ENCODE peak calls at places on chromosomes 5 and 9, in six cellular contexts. Q is stomach, H is transverse colon, I is prostate gland, X is esophagus squamous epithelium, B is right lobe of liver. P is an unnamed sample.
A peak's percentile ranks its signal among the peaks of the same experiment; 100 is the strongest.

GRCh38 chr9:127050581-127050980 is 71.9 kb downstream of the ANGPTL2 start:
- DNase-seq in I (no peak), H (no peak), X (no peak), B (no peak), Q (no peak), P (no peak)

GRCh38 chr9:91924090-91924489 is 25.9 kb downstream of the ROR2 start:
- DNase-seq in X (no peak), I (no peak), Q (no peak), H (no peak), B (no peak), P (no peak)

GRCh38 chr9:98795970-98796363 is 388 bp downstream of the ANKS6 start:
- DNase-seq in H (no peak), B (no peak), I (no peak), X (no peak), Q (peak; percentile 46), P (no peak)

GRCh38 chr5:132491368-132492364 is 1.1 kb upstream of the IRF1 start:
- DNase-seq in I (no peak), Q (peak; percentile 27), X (no peak), B (peak; percentile 49), H (peak; percentile 48), P (no peak)

GRCh38 chr5:135688385-135688784 is 109.6 kb upstream of the CXCL14 start:
- DNase-seq in X (no peak), Q (no peak), I (no peak), H (no peak), B (no peak), P (no peak)

GRCh38 chr5:34459908-34460307 is 196.2 kb upstream of the RAI14 start:
- DNase-seq in H (no peak), I (no peak), X (no peak), B (no peak), Q (no peak), P (no peak)

GRCh38 chr5:71653119-71653518 is 66.0 kb upstream of the CARTPT start:
- DNase-seq in Q (no peak), B (no peak), I (peak; percentile 32), H (no peak), X (no peak), P (no peak)

GRCh38 chr5:52007230-52007858 is 624.1 kb downstream of the ISL1 start:
- DNase-seq in H (no peak), X (no peak), B (peak; percentile 49), Q (no peak), I (peak; percentile 13), P (no peak)

GRCh38 chr5:172496671-172497371 is 42.5 kb upstream of the SH3PXD2B start:
- DNase-seq in X (no peak), I (peak; percentile 1), H (no peak), Q (no peak), B (peak; percentile 35), P (peak; percentile 84)

GRCh38 chr5:124053340-124053739 is 541.4 kb downstream of the CSNK1G3 start:
- DNase-seq in B (no peak), X (no peak), H (no peak), I (no peak), Q (no peak), P (no peak)

GRCh38 chr5:54480296-54480695 is 24.8 kb downstream of the HSPB3 start:
- DNase-seq in H (no peak), I (no peak), X (no peak), Q (no peak), B (no peak), P (no peak)

GRCh38 chr5:150590979-150591411 is 49.5 kb upstream of the SYNPO start:
- DNase-seq in X (no peak), Q (no peak), I (no peak), H (no peak), B (no peak), P (peak; percentile 86)

GRCh38 chr9:33044677-33045282 is 19.7 kb downstream of the DNAJA1 start:
- DNase-seq in H (peak; percentile 48), I (peak; percentile 34), X (no peak), Q (peak; percentile 39), B (peak; percentile 71), P (peak; percentile 16)

GRCh38 chr5:99866740-99867139 is 668.4 kb upstream of the FAM174A start:
- DNase-seq in Q (no peak), X (no peak), B (no peak), H (no peak), I (no peak), P (no peak)

GRCh38 chr9:83535736-83536135 is 2.5 kb downstream of the FRMD3 start:
- DNase-seq in I (no peak), Q (no peak), X (no peak), H (no peak), B (no peak), P (no peak)

GRCh38 chr9:83536332-83536731 is 1.9 kb downstream of the FRMD3 start:
- DNase-seq in Q (no peak), I (no peak), H (no peak), X (no peak), B (no peak), P (no peak)

GRCh38 chr9:83537331-83538171 is 650 bp downstream of the FRMD3 start:
- DNase-seq in I (no peak), X (no peak), H (no peak), B (no peak), Q (no peak), P (no peak)

GRCh38 chr9:83538890-83539238 is 663 bp upstream of the FRMD3 start:
- DNase-seq in X (no peak), I (no peak), B (no peak), H (no peak), Q (no peak), P (no peak)

DNA sequence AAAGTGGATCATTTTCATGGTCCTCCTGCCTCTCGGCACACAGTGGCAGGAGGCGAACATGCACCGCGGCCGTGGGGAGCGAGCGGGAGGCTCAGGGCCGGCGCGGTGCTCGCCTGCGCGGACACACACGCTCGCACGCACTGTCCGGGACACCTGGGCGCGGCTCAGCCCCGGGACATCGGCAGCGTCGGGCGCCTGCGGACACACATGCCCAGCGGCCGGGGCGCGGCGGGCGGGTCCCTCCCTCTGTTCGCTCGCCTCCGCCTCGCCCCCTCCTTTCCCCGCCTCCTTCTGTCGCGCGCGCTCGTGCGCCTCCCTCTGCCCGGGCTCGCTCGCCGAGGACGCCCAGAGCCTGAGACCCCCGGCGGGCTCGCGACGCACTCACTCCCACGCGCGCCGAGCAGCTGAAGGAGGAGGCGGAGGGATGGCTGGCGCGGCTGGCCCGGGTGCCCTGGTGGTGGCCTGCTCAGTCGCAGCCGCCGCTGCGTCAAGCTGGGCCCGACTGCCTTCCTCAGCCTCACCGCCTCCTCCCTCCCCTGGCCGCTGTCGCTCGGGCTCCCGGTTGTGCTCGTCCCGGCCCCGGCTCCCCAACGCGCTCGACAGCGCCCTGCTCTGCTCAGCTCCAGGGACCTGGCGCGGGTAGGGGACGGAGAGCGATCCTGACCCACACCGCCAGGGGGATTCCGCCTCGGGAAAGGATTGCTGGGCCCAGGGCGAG is at the start of gene FRMD3:
- DNase-seq in Q (peak; percentile 88), I (peak; percentile 69), H (peak; percentile 75), B (peak; percentile 82), X (no peak), P (peak; percentile 90)
- TF ChIP-seq POLR2A in Q (no peak), I (no peak), H (peak; percentile 52), B (no peak), X (no peak), P (no peak)

GRCh38 chr5:139278540-139279274 is 14.8 kb upstream of the MATR3 start:
- DNase-seq in I (peak; percentile 20), B (no peak), H (no peak), X (no peak), Q (no peak), P (no peak)
- H3K4me3 ChIP-seq in I (no peak overlapping the region), B (no peak overlapping the region), H (no peak overlapping the region), X (no peak overlapping the region), Q (no peak overlapping the region), P (no peak overlapping the region)

GRCh38 chr5:10466446-10467073 is 24.9 kb downstream of the ROPN1L start:
- DNase-seq in Q (no peak), H (no peak), I (no peak), X (no peak), B (no peak), P (no peak)

GRCh38 chr5:10470669-10471068 is 29.0 kb downstream of the ROPN1L start:
- DNase-seq in X (no peak), H (no peak), B (no peak), I (no peak), Q (no peak), P (no peak)

GRCh38 chr5:10469253-10470030 is 27.8 kb downstream of the ROPN1L start:
- DNase-seq in H (no peak), I (no peak), X (no peak), B (no peak), Q (no peak), P (no peak)

GRCh38 chr5:10467281-10468198 is 25.9 kb downstream of the ROPN1L start:
- DNase-seq in X (no peak), H (no peak), B (no peak), I (no peak), Q (no peak), P (no peak)

DNA sequence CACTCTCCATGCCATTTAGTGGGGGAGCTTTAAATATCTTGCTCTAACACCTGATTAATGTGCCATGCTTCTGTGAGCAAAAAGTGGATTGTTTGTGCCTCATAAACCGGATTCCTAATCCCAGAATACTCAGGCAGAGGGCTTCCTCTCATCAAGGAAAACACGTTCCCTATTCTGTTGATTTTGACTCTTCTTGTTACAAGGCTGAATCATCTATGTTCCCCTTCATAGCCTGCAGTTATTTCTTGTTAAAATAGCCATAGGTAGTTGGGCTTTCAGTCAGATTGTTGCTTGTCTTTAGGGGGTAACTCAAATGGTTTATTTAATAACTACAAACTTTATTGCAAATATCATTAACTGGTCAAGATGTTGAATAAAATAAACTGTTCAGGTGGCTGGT is 26.6 kb downstream of the ROPN1L start:
- DNase-seq in X (no peak), B (no peak), H (no peak), Q (no peak), I (no peak), P (no peak)
- H3K27me3 ChIP-seq in X (no peaks in the 10 kb centered on the region), B (no peaks in the 10 kb centered on the region), H (no peaks in the 10 kb centered on the region), Q (peaks cover 3% of the 10 kb centered on the region), I (no peaks in the 10 kb centered on the region), P (no peaks in the 10 kb centered on the region)

GRCh38 chr9:137253717-137254623 is 1.2 kb upstream of the NELFB start:
- DNase-seq in Q (no peak), B (peak; percentile 84), H (no peak), X (no peak), I (no peak), P (no peak)

GRCh38 chr9:137255448-137256114 is 454 bp downstream of the NELFB start:
- DNase-seq in H (peak; percentile 60), Q (no peak), X (no peak), B (no peak), I (no peak), P (peak; percentile 52)

GRCh38 chr9:137256362-137256761 is 1.2 kb downstream of the NELFB start:
- DNase-seq in Q (no peak), B (no peak), X (no peak), H (no peak), I (no peak), P (no peak)

GRCh38 chr9:137256839-137257238 is 1.7 kb downstream of the NELFB start:
- DNase-seq in Q (no peak), H (no peak), X (no peak), B (no peak), I (no peak), P (peak; percentile 44)

GRCh38 chr9:137254624-137255447 is at the start of gene NELFB:
- DNase-seq in B (peak; percentile 96), Q (peak; percentile 96), X (no peak), I (peak; percentile 88), H (peak; percentile 97), P (peak; percentile 95)
- TF ChIP-seq POLR2A in B (peak; percentile 71), Q (no peak), X (no peak), I (peak; percentile 84), H (peak; percentile 80), P (no peak)

GRCh38 chr5:157971466-157972324 is 112.8 kb upstream of the CLINT1 start:
- DNase-seq in H (no peak), I (no peak), B (no peak), Q (no peak), X (no peak), P (no peak)
- H3K4me3 ChIP-seq in H (no peak overlapping the region), I (no peak overlapping the region), B (no peak overlapping the region), Q (no peak overlapping the region), X (no peak overlapping the region), P (no peak overlapping the region)